ENCODE peak calls at places on chromosomes 1 and 21, in five cellular contexts. One of them, this sample, is unnamed.

GRCh38 chr1:30748699-30749401 is 8.7 kb downstream of the LAPTM5 start:
- DNase-seq in H54: no peak
- DNase-seq in cardiac fibroblast: no peak
- DNase-seq in EL: no peak
- DNase-seq in type B pancreatic cell: no peak
- DNase-seq in this sample: no peak

GRCh38 chr21:34498623-34499022 is 13.4 kb downstream of the KCNE1 start:
- DNase-seq in EL: no peak
- DNase-seq in H54: no peak
- DNase-seq in cardiac fibroblast: peak
- DNase-seq in type B pancreatic cell: no peak
- DNase-seq in this sample: no peak

GRCh38 chr1:206809504-206810084 is 37.3 kb upstream of the IL10 start:
- DNase-seq in type B pancreatic cell: no peak
- DNase-seq in H54: peak
- DNase-seq in cardiac fibroblast: peak
- DNase-seq in EL: peak
- DNase-seq in this sample: no peak

GRCh38 chr1:118479351-118479750 is 294.3 kb upstream of the SPAG17 start:
- DNase-seq in cardiac fibroblast: no peak
- DNase-seq in type B pancreatic cell: no peak
- DNase-seq in EL: no peak
- DNase-seq in H54: no peak
- DNase-seq in this sample: no peak

GRCh38 chr1:22108343-22109135 is 34.4 kb downstream of the WNT4 start:
- DNase-seq in cardiac fibroblast: peak
- DNase-seq in H54: no peak
- DNase-seq in EL: no peak
- DNase-seq in type B pancreatic cell: no peak
- DNase-seq in this sample: no peak

GRCh38 chr21:41402796-41403195 is 23.2 kb upstream of the MX1 start:
- DNase-seq in type B pancreatic cell: no peak
- DNase-seq in H54: no peak
- DNase-seq in cardiac fibroblast: no peak
- DNase-seq in EL: no peak
- DNase-seq in this sample: no peak

GRCh38 chr1:2439369-2439768 is 27.0 kb upstream of the PEX10 start:
- DNase-seq in type B pancreatic cell: no peak
- DNase-seq in H54: no peak
- DNase-seq in EL: no peak
- DNase-seq in cardiac fibroblast: no peak
- DNase-seq in this sample: no peak

GRCh38 chr21:14890141-14890540 is 174.7 kb downstream of the NRIP1 start:
- DNase-seq in cardiac fibroblast: no peak
- DNase-seq in EL: no peak
- DNase-seq in H54: no peak
- DNase-seq in type B pancreatic cell: no peak
- DNase-seq in this sample: no peak

GRCh38 chr1:246332078-246332477 is 175.0 kb downstream of the SMYD3 start:
- DNase-seq in type B pancreatic cell: no peak
- DNase-seq in EL: no peak
- DNase-seq in H54: no peak
- DNase-seq in cardiac fibroblast: peak
- DNase-seq in this sample: no peak

GRCh38 chr1:15465674-15466073 is 9.1 kb downstream of the CELA2A start:
- DNase-seq in EL: no peak
- DNase-seq in type B pancreatic cell: no peak
- DNase-seq in H54: no peak
- DNase-seq in cardiac fibroblast: no peak
- DNase-seq in this sample: no peak

This sample was measured in stromal cell of bone marrow.